ENCODE peak calls at places on chromosome 10, in nine cellular contexts. G is heart left ventricle, D is left ventricle myocardium inferior, L is PC-9, U is foreskin fibroblast, A is brain microvascular endothelial cell, R is HepG2, Q is A673, M is AG04450. K is an unnamed sample.

GRCh38 chr10:132319853-132320669 is 11.9 kb upstream of the LRRC27 start:
- DNase-seq in G (no peak), D (no peak), L (peak), U (peak), A (peak), R (peak), Q (peak), M (peak), K (peak)

GRCh38 chr10:19498348-19499290 is 317.6 kb upstream of the PLXDC2 start:
- DNase-seq in G (no peak), D (no peak), L (no peak), U (no peak), A (no peak), R (no peak), Q (peak), M (no peak), K (peak)

GRCh38 chr10:59432207-59432900 is 70.0 kb upstream of the FAM13C start:
- DNase-seq in G (no peak), D (no peak), L (no peak), U (peak), A (peak), R (no peak), Q (peak), M (no peak), K (peak)

GRCh38 chr10:71815515-71816130 is 35.4 kb downstream of the PSAP start:
- DNase-seq in G (peak), D (no peak), L (no peak), U (no peak), A (no peak), R (no peak), Q (no peak), M (no peak), K (no peak)

GRCh38 chr10:34641147-34641912 is 173.8 kb downstream of the PARD3 start:
- DNase-seq in G (no peak), D (no peak), L (no peak), U (no peak), A (no peak), R (no peak), Q (no peak), M (no peak), K (no peak)

GRCh38 chr10:77692782-77693181 is 55.2 kb upstream of the KCNMA1 start:
- DNase-seq in G (no peak), D (no peak), L (no peak), U (peak), A (peak), R (no peak), Q (no peak), M (peak), K (no peak)

GRCh38 chr10:71964669-71965515 is 697 bp downstream of the CHST3 start:
- DNase-seq in G (peak), D (peak), L (peak), U (peak), A (peak), R (no peak), Q (peak), M (no peak), K (no peak)

GRCh38 chr10:68543004-68543918 is 15.9 kb upstream of the SLC25A16 start:
- DNase-seq in G (no peak), D (no peak), L (peak), U (peak), A (peak), R (peak), Q (no peak), M (no peak), K (peak)

GRCh38 chr10:132604686-132605085 is 67.1 kb downstream of the INPP5A start:
- DNase-seq in G (no peak), D (no peak), L (no peak), U (no peak), A (no peak), R (no peak), Q (no peak), M (no peak), K (no peak)

GRCh38 chr10:47256753-47257336 is 43.2 kb upstream of the GDF10 start:
- DNase-seq in G (no peak), D (no peak), L (no peak), U (no peak), A (no peak), R (no peak), Q (no peak), M (no peak), K (no peak)

GRCh38 chr10:74328388-74328787 is 177.4 kb downstream of the ADK start:
- DNase-seq in G (no peak), D (no peak), L (no peak), U (no peak), A (no peak), R (no peak), Q (no peak), M (no peak), K (no peak)

GRCh38 chr10:49760789-49761188 is 1.3 kb downstream of the OGDHL start:
- DNase-seq in G (no peak), D (no peak), L (no peak), U (no peak), A (no peak), R (no peak), Q (no peak), M (no peak), K (no peak)

GRCh38 chr10:110725809-110726641 is 81.9 kb downstream of the RBM20 start:
- DNase-seq in G (no peak), D (no peak), L (no peak), U (peak), A (peak), R (no peak), Q (no peak), M (no peak), K (no peak)

GRCh38 chr10:21505711-21506278 is 19.7 kb downstream of the SKIDA1 start:
- DNase-seq in G (no peak), D (no peak), L (no peak), U (no peak), A (no peak), R (peak), Q (no peak), M (no peak), K (no peak)

GRCh38 chr10:100612601-100613595 is 77.2 kb downstream of the HIF1AN start:
- DNase-seq in G (no peak), D (no peak), L (no peak), U (no peak), A (no peak), R (no peak), Q (no peak), M (no peak), K (no peak)

GRCh38 chr10:31725436-31725835 is 203.2 kb downstream of the ARHGAP12 start:
- DNase-seq in G (no peak), D (no peak), L (no peak), U (no peak), A (no peak), R (no peak), Q (no peak), M (no peak), K (no peak)

GRCh38 chr10:14598809-14599764 is 175.6 kb downstream of the FAM107B start:
- DNase-seq in G (no peak), D (no peak), L (no peak), U (no peak), A (no peak), R (no peak), Q (no peak), M (no peak), K (no peak)

GRCh38 chr10:36494386-36494785 is 631.0 kb upstream of the ANKRD30A start:
- DNase-seq in G (no peak), D (no peak), L (no peak), U (peak), A (peak), R (no peak), Q (no peak), M (no peak), K (no peak)

GRCh38 chr10:43863859-43864591 is 215.3 kb upstream of the ZNF32 start:
- DNase-seq in G (no peak), D (peak), L (peak), U (peak), A (peak), R (peak), Q (no peak), M (peak), K (peak)

GRCh38 chr10:104336829-104337526 is 1.3 kb downstream of the ITPRIP start:
- DNase-seq in G (no peak), D (no peak), L (no peak), U (peak), A (peak), R (peak), Q (no peak), M (no peak), K (peak)

GRCh38 chr10:57849726-57850357 is 417.9 kb downstream of the IPMK start:
- DNase-seq in G (no peak), D (no peak), L (no peak), U (peak), A (no peak), R (no peak), Q (peak), M (no peak), K (peak)

GRCh38 chr10:8712653-8713052 is 658.2 kb downstream of the GATA3 start:
- DNase-seq in G (no peak), D (no peak), L (no peak), U (no peak), A (no peak), R (no peak), Q (no peak), M (no peak), K (no peak)

GRCh38 chr10:109259293-109259692 is 664.0 kb downstream of the XPNPEP1 start:
- DNase-seq in G (no peak), D (no peak), L (no peak), U (peak), A (no peak), R (no peak), Q (no peak), M (peak), K (no peak)

GRCh38 chr10:34580643-34581042 is 234.5 kb downstream of the PARD3 start:
- DNase-seq in G (no peak), D (no peak), L (peak), U (peak), A (peak), R (peak), Q (peak), M (no peak), K (peak)

GRCh38 chr10:32189400-32190084 is 133.3 kb upstream of the KIF5B start:
- DNase-seq in G (no peak), D (no peak), L (no peak), U (peak), A (no peak), R (peak), Q (peak), M (no peak), K (peak)

GRCh38 chr10:91880310-91880709 is 29.0 kb downstream of the FGFBP3 start:
- DNase-seq in G (no peak), D (no peak), L (peak), U (peak), A (no peak), R (no peak), Q (no peak), M (no peak), K (no peak)

GRCh38 chr10:89869180-89869579 is 167.8 kb downstream of the KIF20B start:
- DNase-seq in G (no peak), D (no peak), L (no peak), U (peak), A (no peak), R (no peak), Q (peak), M (no peak), K (no peak)

GRCh38 chr10:76879116-76879706 is 758.4 kb downstream of the KCNMA1 start:
- DNase-seq in G (no peak), D (no peak), L (no peak), U (no peak), A (no peak), R (no peak), Q (no peak), M (no peak), K (no peak)

GRCh38 chr10:123154943-123155505 is 822 bp downstream of the BUB3 start:
- DNase-seq in G (no peak), D (no peak), L (peak), U (peak), A (peak), R (peak), Q (no peak), M (no peak), K (no peak)

GRCh38 chr10:44253769-44254462 is 131.0 kb downstream of the CXCL12 start:
- DNase-seq in G (peak), D (peak), L (no peak), U (peak), A (peak), R (peak), Q (no peak), M (peak), K (no peak)

GRCh38 chr10:124650820-124651401 is 93.3 kb downstream of the FAM53B start:
- DNase-seq in G (no peak), D (no peak), L (no peak), U (no peak), A (no peak), R (no peak), Q (no peak), M (no peak), K (no peak)
- H3K4me3 ChIP-seq in G (no peak), D (no peak), L (no peak), U (no peak), A (no peak), R (no peak), Q (no peak), M (no peak), K (no peak)

GRCh38 chr10:117431160-117431559 is 55.9 kb upstream of the PDZD8 start:
- DNase-seq in G (no peak), D (no peak), L (no peak), U (peak), A (no peak), R (no peak), Q (no peak), M (no peak), K (no peak)
- TF ChIP-seq CTCF in G (no peak), D (no peak), L (peak), U (peak), A (no peak), R (peak), Q (peak), M (no peak), K (no peak)

GRCh38 chr10:84204122-84204521 is 9.8 kb downstream of the CDHR1 start:
- DNase-seq in G (no peak), D (no peak), L (no peak), U (no peak), A (no peak), R (peak), Q (no peak), M (no peak), K (no peak)

GRCh38 chr10:84200537-84201243 is 6.4 kb downstream of the CDHR1 start:
- DNase-seq in G (no peak), D (no peak), L (no peak), U (no peak), A (no peak), R (no peak), Q (no peak), M (no peak), K (no peak)

GRCh38 chr10:84201682-84202081 is 7.3 kb downstream of the CDHR1 start:
- DNase-seq in G (no peak), D (no peak), L (no peak), U (no peak), A (no peak), R (no peak), Q (no peak), M (no peak), K (no peak)

GRCh38 chr10:84201244-84201606 is 6.9 kb downstream of the CDHR1 start:
- DNase-seq in G (no peak), D (no peak), L (no peak), U (no peak), A (no peak), R (no peak), Q (no peak), M (no peak), K (no peak)

GRCh38 chr10:84202349-84202748 is 8.0 kb downstream of the CDHR1 start:
- DNase-seq in G (no peak), D (no peak), L (no peak), U (no peak), A (no peak), R (no peak), Q (no peak), M (no peak), K (no peak)
- H3K4me3 ChIP-seq in G (no peak), D (no peak), L (no peak), U (no peak), A (no peak), R (no peak), Q (no peak), M (no peak), K (no peak)

GRCh38 chr10:129345763-129346162 is 121.3 kb upstream of the MGMT start:
- DNase-seq in G (no peak), D (no peak), L (no peak), U (no peak), A (no peak), R (no peak), Q (no peak), M (no peak), K (no peak)
- TF ChIP-seq CTCF in G (no peak), D (no peak), L (no peak), U (no peak), A (no peak), R (no peak), Q (no peak), M (no peak), K (no peak)

DNA sequence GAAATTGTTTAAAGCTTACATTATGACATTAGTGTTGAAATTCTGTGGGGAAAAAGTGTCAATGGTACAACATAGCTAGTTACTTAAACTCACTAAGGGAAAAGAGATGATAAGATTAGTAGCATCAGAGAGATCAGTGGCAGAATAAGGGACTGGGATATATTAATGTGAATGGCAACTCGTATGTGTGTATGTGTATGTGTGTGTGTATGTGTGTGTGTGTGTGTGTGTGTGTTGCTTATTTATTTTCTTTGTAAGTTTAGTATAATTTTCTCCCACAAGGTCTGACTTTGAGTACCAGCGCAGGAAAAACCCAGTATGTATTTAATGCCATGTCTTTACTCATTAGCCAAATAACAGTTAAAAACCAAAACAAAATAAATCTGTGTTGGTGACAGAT is 256.1 kb downstream of the ARHGAP21 start:
- DNase-seq in G (no peak), D (no peak), L (no peak), U (no peak), A (no peak), R (no peak), Q (no peak), M (no peak), K (no peak)
- H3K4me3 ChIP-seq in G (no peak), D (no peak), L (peak), U (peak), A (peak), R (peak), Q (peak), M (peak), K (peak)

K was measured in astrocyte of the cerebellum.